ENCODE peak calls at places on chromosome 22, in four cellular contexts. D, W, F and B are unnamed samples.
A peak's percentile ranks its signal among the peaks of the same experiment; 100 is the strongest.

GRCh38 chr22:29190915-29191314 is 14.8 kb upstream of the EMID1 start:
- DNase-seq in W (no peak), D (peak; percentile 7), F (no peak), B (no peak)

GRCh38 chr22:38614331-38615122 is 41.7 kb downstream of the FAM227A start:
- DNase-seq in W (no peak), D (no peak), F (no peak), B (peak; percentile 45)

GRCh38 chr22:31822523-31822922 is 68.7 kb downstream of the DEPDC5 start:
- DNase-seq in F (no peak), W (no peak), D (no peak), B (no peak)

GRCh38 chr22:22928666-22929380 is 41.2 kb downstream of the IGLL5 start:
- DNase-seq in D (no peak), F (no peak), W (no peak), B (no peak)

GRCh38 chr22:29004647-29005371 is 56.8 kb downstream of the C22orf31 start:
- DNase-seq in D (peak; percentile 83), W (peak; percentile 55), F (no peak), B (no peak)

GRCh38 chr22:17120711-17121234 is 387 bp downstream of the TMEM121B start:
- DNase-seq in F (peak; percentile 48), W (peak; percentile 56), D (no peak), B (no peak)

GRCh38 chr22:30947821-30948454 is 20.6 kb downstream of the MORC2 start:
- DNase-seq in W (no peak), F (peak; percentile 75), D (no peak), B (peak; percentile 71)

GRCh38 chr22:27454807-27455450 is 346.6 kb downstream of the MN1 start:
- DNase-seq in W (peak; percentile 49), F (no peak), D (no peak), B (no peak)

GRCh38 chr22:31676700-31677099 is 14.7 kb upstream of the PISD start:
- DNase-seq in F (peak; percentile 95), D (peak; percentile 98), W (peak; percentile 61), B (peak; percentile 23)

GRCh38 chr22:31046591-31047226 is 34.4 kb upstream of the SMTN start:
- DNase-seq in W (peak; percentile 39), F (no peak), D (peak; percentile 65), B (no peak)